ENCODE peak calls at places on chromosomes 6 and 20, in nine cellular contexts. P is ovary; M is Calu3; L is NCI-H446 treated with DMSO at 0.1 percent for 48 hours; B is Daoy; H is SW480; N is stimulated activated CD4-positive, alpha-beta T cell treated with anti-CD3 and anti-CD28 coated beads, Interleukin-2, amount 100 ng/mL, for 48 hours; D is T-helper 9 cell; R is NCI-H460. T is an unnamed sample.

GRCh38 chr20:6007094-6007528 is 46.7 kb downstream of the LRRN4 start:
- DNase-seq in H (peak; percentile 23), M (no peak), R (no peak), L (no peak), B (no peak), D (no peak), N (no peak), P (no peak), T (no peak)

GRCh38 chr20:40019510-40019909 is 669.5 kb downstream of the MAFB start:
- DNase-seq in M (no peak), B (no peak), N (no peak), L (no peak), R (no peak), D (no peak), H (no peak), P (no peak), T (no peak)

GRCh38 chr6:20877008-20877937 is 343.0 kb downstream of the CDKAL1 start:
- DNase-seq in D (no peak), B (peak; percentile 89), M (peak; percentile 95), R (peak; percentile 28), P (peak; percentile 39), N (no peak), L (no peak), H (peak; percentile 51), T (no peak)

GRCh38 chr6:30612213-30612612 is 4.8 kb downstream of the PPP1R10 start:
- DNase-seq in M (no peak), B (no peak), D (no peak), H (no peak), N (no peak), L (no peak), R (no peak), P (no peak), T (no peak)

GRCh38 chr20:37259031-37259430 is 2.6 kb downstream of the GHRH start:
- DNase-seq in D (no peak), N (no peak), P (no peak), R (no peak), B (no peak), L (no peak), M (no peak), H (no peak), T (no peak)

GRCh38 chr6:158751842-158752424 is 67.2 kb downstream of the EZR start:
- DNase-seq in L (no peak), P (no peak), B (no peak), H (no peak), M (no peak), D (no peak), N (no peak), R (no peak), T (no peak)

GRCh38 chr20:23399568-23400241 is 21.6 kb downstream of the NAPB start:
- DNase-seq in D (no peak), P (no peak), B (peak; percentile 34), N (no peak), R (no peak), H (peak; percentile 27), M (no peak), L (no peak), T (no peak)

GRCh38 chr6:13112921-13113320 is 215.4 kb downstream of the TBC1D7 start:
- DNase-seq in M (no peak), N (no peak), B (no peak), H (no peak), L (no peak), D (no peak), P (no peak), R (no peak), T (no peak)

GRCh38 chr20:40207618-40208017 is 481.4 kb downstream of the MAFB start:
- DNase-seq in M (no peak), R (no peak), H (no peak), D (no peak), N (no peak), B (no peak), P (no peak), L (no peak), T (no peak)

T was measured in NCI-H1930.